ENCODE peak calls at places on chromosomes 1 and 21, in eight cellular contexts. One of them, this sample, is unnamed.

GRCh38 chr1:17909634-17910033 is 154.5 kb downstream of the ACTL8 start:
- DNase-seq in PC-9: no peak
- DNase-seq in GM23248: peak; percentile 46
- DNase-seq in lower lobe of right lung: no peak
- DNase-seq in left ventricle myocardium inferior: no peak
- DNase-seq in RWPE2: no peak
- DNase-seq in CD4-positive, CD25-positive, alpha-beta regulatory T cell: no peak
- DNase-seq in psoas muscle: no peak
- DNase-seq in this sample: no peak

GRCh38 chr1:78171736-78172590 is 126.2 kb downstream of the GIPC2 start:
- DNase-seq in PC-9: no peak
- DNase-seq in GM23248: peak; percentile 79
- DNase-seq in lower lobe of right lung: no peak
- DNase-seq in left ventricle myocardium inferior: no peak
- DNase-seq in RWPE2: no peak
- DNase-seq in CD4-positive, CD25-positive, alpha-beta regulatory T cell: no peak
- DNase-seq in psoas muscle: no peak
- DNase-seq in this sample: no peak

GRCh38 chr1:238451006-238451405 is 560.3 kb upstream of the ZP4 start:
- DNase-seq in PC-9: no peak
- DNase-seq in GM23248: no peak
- DNase-seq in lower lobe of right lung: no peak
- DNase-seq in left ventricle myocardium inferior: no peak
- DNase-seq in RWPE2: no peak
- DNase-seq in CD4-positive, CD25-positive, alpha-beta regulatory T cell: no peak
- DNase-seq in psoas muscle: no peak
- DNase-seq in this sample: no peak

GRCh38 chr1:159594581-159594980 is 7.0 kb downstream of the APCS start:
- DNase-seq in PC-9: no peak
- DNase-seq in GM23248: peak; percentile 5
- DNase-seq in lower lobe of right lung: no peak
- DNase-seq in left ventricle myocardium inferior: no peak
- DNase-seq in RWPE2: no peak
- DNase-seq in CD4-positive, CD25-positive, alpha-beta regulatory T cell: no peak
- DNase-seq in psoas muscle: no peak
- DNase-seq in this sample: no peak

GRCh38 chr1:50214764-50215163 is 106.0 kb downstream of the ELAVL4 start:
- DNase-seq in PC-9: no peak
- DNase-seq in GM23248: no peak
- DNase-seq in lower lobe of right lung: no peak
- DNase-seq in left ventricle myocardium inferior: no peak
- DNase-seq in RWPE2: no peak
- DNase-seq in CD4-positive, CD25-positive, alpha-beta regulatory T cell: no peak
- DNase-seq in psoas muscle: no peak
- DNase-seq in this sample: no peak

GRCh38 chr1:165411396-165411795 is 33.5 kb downstream of the RXRG start:
- DNase-seq in PC-9: no peak
- DNase-seq in GM23248: no peak
- DNase-seq in lower lobe of right lung: no peak
- DNase-seq in left ventricle myocardium inferior: no peak
- DNase-seq in RWPE2: no peak
- DNase-seq in CD4-positive, CD25-positive, alpha-beta regulatory T cell: no peak
- DNase-seq in psoas muscle: no peak
- DNase-seq in this sample: no peak

GRCh38 chr1:28889357-28889756 is 25.0 kb upstream of the EPB41 start:
- DNase-seq in PC-9: no peak
- DNase-seq in GM23248: no peak
- DNase-seq in lower lobe of right lung: no peak
- DNase-seq in left ventricle myocardium inferior: no peak
- DNase-seq in RWPE2: no peak
- DNase-seq in CD4-positive, CD25-positive, alpha-beta regulatory T cell: no peak
- DNase-seq in psoas muscle: no peak
- DNase-seq in this sample: no peak

GRCh38 chr1:81848880-81849500 is 48.3 kb downstream of the ADGRL2 start:
- DNase-seq in PC-9: no peak
- DNase-seq in GM23248: no peak
- DNase-seq in lower lobe of right lung: no peak
- DNase-seq in left ventricle myocardium inferior: no peak
- DNase-seq in RWPE2: no peak
- DNase-seq in CD4-positive, CD25-positive, alpha-beta regulatory T cell: no peak
- DNase-seq in psoas muscle: no peak
- DNase-seq in this sample: no peak

GRCh38 chr1:234601217-234602017 is 8.6 kb downstream of the IRF2BP2 start:
- DNase-seq in PC-9: no peak
- DNase-seq in GM23248: peak; percentile 77
- DNase-seq in lower lobe of right lung: no peak
- DNase-seq in left ventricle myocardium inferior: no peak
- DNase-seq in RWPE2: no peak
- DNase-seq in CD4-positive, CD25-positive, alpha-beta regulatory T cell: peak; percentile 74
- DNase-seq in psoas muscle: no peak
- DNase-seq in this sample: no peak

GRCh38 chr21:37845535-37845934 is 70.7 kb downstream of the KCNJ6 start:
- DNase-seq in PC-9: no peak
- DNase-seq in GM23248: no peak
- DNase-seq in lower lobe of right lung: no peak
- DNase-seq in left ventricle myocardium inferior: no peak
- DNase-seq in RWPE2: no peak
- DNase-seq in CD4-positive, CD25-positive, alpha-beta regulatory T cell: no peak
- DNase-seq in psoas muscle: no peak
- DNase-seq in this sample: no peak

GRCh38 chr1:184326278-184326677 is 60.6 kb upstream of the C1orf21 start:
- DNase-seq in PC-9: no peak
- DNase-seq in GM23248: no peak
- DNase-seq in lower lobe of right lung: no peak
- DNase-seq in left ventricle myocardium inferior: no peak
- DNase-seq in RWPE2: no peak
- DNase-seq in CD4-positive, CD25-positive, alpha-beta regulatory T cell: no peak
- DNase-seq in psoas muscle: no peak
- DNase-seq in this sample: no peak

GRCh38 chr1:12666141-12666735 is 22.4 kb downstream of the AADACL4 start:
- DNase-seq in PC-9: no peak
- DNase-seq in GM23248: no peak
- DNase-seq in lower lobe of right lung: no peak
- DNase-seq in left ventricle myocardium inferior: no peak
- DNase-seq in RWPE2: no peak
- DNase-seq in CD4-positive, CD25-positive, alpha-beta regulatory T cell: no peak
- DNase-seq in psoas muscle: no peak
- DNase-seq in this sample: no peak

GRCh38 chr1:157880621-157881020 is 39.0 kb upstream of the CD5L start:
- DNase-seq in PC-9: no peak
- DNase-seq in GM23248: peak; percentile 6
- DNase-seq in lower lobe of right lung: no peak
- DNase-seq in left ventricle myocardium inferior: no peak
- DNase-seq in RWPE2: no peak
- DNase-seq in CD4-positive, CD25-positive, alpha-beta regulatory T cell: no peak
- DNase-seq in psoas muscle: no peak
- DNase-seq in this sample: no peak

GRCh38 chr1:44268054-44268453 is 54.8 kb downstream of the DMAP1 start:
- DNase-seq in PC-9: no peak
- DNase-seq in GM23248: no peak
- DNase-seq in lower lobe of right lung: no peak
- DNase-seq in left ventricle myocardium inferior: no peak
- DNase-seq in RWPE2: no peak
- DNase-seq in CD4-positive, CD25-positive, alpha-beta regulatory T cell: no peak
- DNase-seq in psoas muscle: no peak
- DNase-seq in this sample: no peak

GRCh38 chr1:91502882-91503184 is 2.2 kb downstream of the CDC7 start:
- DNase-seq in PC-9: no peak
- DNase-seq in GM23248: peak; percentile 29
- DNase-seq in lower lobe of right lung: no peak
- DNase-seq in left ventricle myocardium inferior: no peak
- DNase-seq in RWPE2: no peak
- DNase-seq in CD4-positive, CD25-positive, alpha-beta regulatory T cell: no peak
- DNase-seq in psoas muscle: no peak
- DNase-seq in this sample: no peak

GRCh38 chr21:15494481-15494880 is 235.3 kb upstream of the USP25 start:
- DNase-seq in PC-9: no peak
- DNase-seq in GM23248: no peak
- DNase-seq in lower lobe of right lung: no peak
- DNase-seq in left ventricle myocardium inferior: no peak
- DNase-seq in RWPE2: no peak
- DNase-seq in CD4-positive, CD25-positive, alpha-beta regulatory T cell: no peak
- DNase-seq in psoas muscle: no peak
- DNase-seq in this sample: no peak

GRCh38 chr1:67719329-67720196 is 34.6 kb downstream of the GADD45A start:
- DNase-seq in PC-9: no peak
- DNase-seq in GM23248: no peak
- DNase-seq in lower lobe of right lung: no peak
- DNase-seq in left ventricle myocardium inferior: no peak
- DNase-seq in RWPE2: no peak
- DNase-seq in CD4-positive, CD25-positive, alpha-beta regulatory T cell: no peak
- DNase-seq in psoas muscle: no peak
- DNase-seq in this sample: no peak

GRCh38 chr1:24027838-24028468 is 47.8 kb upstream of the SRSF10 start:
- DNase-seq in PC-9: no peak
- DNase-seq in GM23248: peak; percentile 73
- DNase-seq in lower lobe of right lung: no peak
- DNase-seq in left ventricle myocardium inferior: no peak
- DNase-seq in RWPE2: no peak
- DNase-seq in CD4-positive, CD25-positive, alpha-beta regulatory T cell: peak; percentile 28
- DNase-seq in psoas muscle: no peak
- DNase-seq in this sample: no peak

GRCh38 chr1:47978486-47978885 is 18.7 kb downstream of the TRABD2B start:
- DNase-seq in PC-9: no peak
- DNase-seq in GM23248: peak; percentile 29
- DNase-seq in lower lobe of right lung: no peak
- DNase-seq in left ventricle myocardium inferior: no peak
- DNase-seq in RWPE2: no peak
- DNase-seq in CD4-positive, CD25-positive, alpha-beta regulatory T cell: no peak
- DNase-seq in psoas muscle: no peak
- DNase-seq in this sample: no peak

GRCh38 chr1:41455479-41456271 is 28.8 kb downstream of the EDN2 start:
- DNase-seq in PC-9: no peak
- DNase-seq in GM23248: peak; percentile 86
- DNase-seq in lower lobe of right lung: no peak
- DNase-seq in left ventricle myocardium inferior: peak; percentile 76
- DNase-seq in RWPE2: no peak
- DNase-seq in CD4-positive, CD25-positive, alpha-beta regulatory T cell: no peak
- DNase-seq in psoas muscle: no peak
- DNase-seq in this sample: no peak

GRCh38 chr1:37473431-37474050 is 839 bp upstream of the ZC3H12A start:
- DNase-seq in PC-9: no peak
- DNase-seq in GM23248: peak; percentile 31
- DNase-seq in lower lobe of right lung: no peak
- DNase-seq in left ventricle myocardium inferior: no peak
- DNase-seq in RWPE2: no peak
- DNase-seq in CD4-positive, CD25-positive, alpha-beta regulatory T cell: peak; percentile 60
- DNase-seq in psoas muscle: peak; percentile 15
- DNase-seq in this sample: no peak

GRCh38 chr1:2376261-2376741 is 15.1 kb downstream of the MORN1 start:
- DNase-seq in PC-9: no peak
- DNase-seq in GM23248: no peak
- DNase-seq in lower lobe of right lung: peak; percentile 42
- DNase-seq in left ventricle myocardium inferior: no peak
- DNase-seq in RWPE2: peak; percentile 58
- DNase-seq in CD4-positive, CD25-positive, alpha-beta regulatory T cell: no peak
- DNase-seq in psoas muscle: no peak
- DNase-seq in this sample: no peak

GRCh38 chr1:2376931-2377672 is 14.3 kb downstream of the MORN1 start:
- DNase-seq in PC-9: no peak
- DNase-seq in GM23248: no peak
- DNase-seq in lower lobe of right lung: peak; percentile 38
- DNase-seq in left ventricle myocardium inferior: no peak
- DNase-seq in RWPE2: peak; percentile 65
- DNase-seq in CD4-positive, CD25-positive, alpha-beta regulatory T cell: no peak
- DNase-seq in psoas muscle: no peak
- DNase-seq in this sample: no peak

GRCh38 chr1:2375246-2375922 is 16.0 kb downstream of the MORN1 start:
- DNase-seq in PC-9: no peak
- DNase-seq in GM23248: no peak
- DNase-seq in lower lobe of right lung: peak; percentile 35
- DNase-seq in left ventricle myocardium inferior: no peak
- DNase-seq in RWPE2: peak; percentile 44
- DNase-seq in CD4-positive, CD25-positive, alpha-beta regulatory T cell: no peak
- DNase-seq in psoas muscle: no peak
- DNase-seq in this sample: no peak

GRCh38 chr1:2374260-2375155 is 16.8 kb downstream of the MORN1 start:
- DNase-seq in PC-9: no peak
- DNase-seq in GM23248: no peak
- DNase-seq in lower lobe of right lung: peak; percentile 23
- DNase-seq in left ventricle myocardium inferior: no peak
- DNase-seq in RWPE2: peak; percentile 7
- DNase-seq in CD4-positive, CD25-positive, alpha-beta regulatory T cell: no peak
- DNase-seq in psoas muscle: no peak
- DNase-seq in this sample: no peak

GRCh38 chr1:2375923-2376260 is 15.5 kb downstream of the MORN1 start:
- DNase-seq in PC-9: no peak
- DNase-seq in GM23248: no peak
- DNase-seq in lower lobe of right lung: no peak
- DNase-seq in left ventricle myocardium inferior: no peak
- DNase-seq in RWPE2: peak; percentile 61
- DNase-seq in CD4-positive, CD25-positive, alpha-beta regulatory T cell: no peak
- DNase-seq in psoas muscle: no peak
- DNase-seq in this sample: no peak
- H3K27me3 ChIP-seq in PC-9: no peaks in the 10 kb centered on the region
- H3K27me3 ChIP-seq in GM23248: no peaks in the 10 kb centered on the region
- H3K27me3 ChIP-seq in lower lobe of right lung: no peaks in the 10 kb centered on the region
- H3K27me3 ChIP-seq in left ventricle myocardium inferior: no peaks in the 10 kb centered on the region
- H3K27me3 ChIP-seq in RWPE2: no peaks in the 10 kb centered on the region
- H3K27me3 ChIP-seq in CD4-positive, CD25-positive, alpha-beta regulatory T cell: no peaks in the 10 kb centered on the region
- H3K27me3 ChIP-seq in psoas muscle: no peaks in the 10 kb centered on the region
- H3K27me3 ChIP-seq in this sample: no peaks in the 10 kb centered on the region

GRCh38 chr1:89553195-89553584 is 28.6 kb downstream of the LRRC8B start:
- DNase-seq in PC-9: no peak
- DNase-seq in GM23248: no peak
- DNase-seq in lower lobe of right lung: no peak
- DNase-seq in left ventricle myocardium inferior: no peak
- DNase-seq in RWPE2: no peak
- DNase-seq in CD4-positive, CD25-positive, alpha-beta regulatory T cell: no peak
- DNase-seq in psoas muscle: no peak
- DNase-seq in this sample: no peak
- H3K4me3 ChIP-seq in PC-9: no peak overlapping the region
- H3K4me3 ChIP-seq in GM23248: peak overlapping the region; percentile 32
- H3K4me3 ChIP-seq in lower lobe of right lung: peak overlapping the region; percentile 31
- H3K4me3 ChIP-seq in left ventricle myocardium inferior: no peak overlapping the region
- H3K4me3 ChIP-seq in RWPE2: no peak overlapping the region
- H3K4me3 ChIP-seq in CD4-positive, CD25-positive, alpha-beta regulatory T cell: peak overlapping the region; percentile 59
- H3K4me3 ChIP-seq in psoas muscle: peak overlapping the region; percentile 5
- H3K4me3 ChIP-seq in this sample: no peak overlapping the region

DNA sequence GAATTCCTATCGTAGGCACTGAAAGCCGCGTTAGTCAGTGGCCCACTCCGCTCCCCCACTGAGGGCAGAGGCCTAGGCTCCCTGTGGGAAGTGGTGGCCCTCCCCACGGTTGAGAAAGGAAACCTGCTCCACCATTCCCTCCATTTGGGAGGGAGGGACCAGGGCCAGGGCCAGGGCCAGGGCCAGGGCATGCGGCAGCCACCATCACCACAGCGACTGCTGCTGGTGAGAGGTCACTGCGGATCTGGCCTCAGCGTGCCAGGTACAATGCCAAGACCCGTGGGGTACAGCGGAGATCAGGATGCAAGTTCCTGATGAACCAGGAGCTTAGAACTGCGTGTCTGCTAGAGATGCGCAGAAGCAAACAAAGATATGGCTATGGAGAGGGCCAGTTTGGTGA is 82.9 kb downstream of the KCNN3 start:
- DNase-seq in PC-9: no peak
- DNase-seq in GM23248: no peak
- DNase-seq in lower lobe of right lung: no peak
- DNase-seq in left ventricle myocardium inferior: no peak
- DNase-seq in RWPE2: no peak
- DNase-seq in CD4-positive, CD25-positive, alpha-beta regulatory T cell: no peak
- DNase-seq in psoas muscle: no peak
- DNase-seq in this sample: no peak
- H3K27ac ChIP-seq in PC-9: no peak overlapping the region
- H3K27ac ChIP-seq in GM23248: no peak overlapping the region
- H3K27ac ChIP-seq in lower lobe of right lung: no peak overlapping the region
- H3K27ac ChIP-seq in left ventricle myocardium inferior: no peak overlapping the region
- H3K27ac ChIP-seq in RWPE2: no peak overlapping the region
- H3K27ac ChIP-seq in CD4-positive, CD25-positive, alpha-beta regulatory T cell: no peak overlapping the region
- H3K27ac ChIP-seq in psoas muscle: no peak overlapping the region
- H3K27ac ChIP-seq in this sample: no peak overlapping the region

GRCh38 chr1:2014181-2014580 is 5.0 kb upstream of the GABRD start:
- DNase-seq in PC-9: no peak
- DNase-seq in GM23248: no peak
- DNase-seq in lower lobe of right lung: no peak
- DNase-seq in left ventricle myocardium inferior: no peak
- DNase-seq in RWPE2: no peak
- DNase-seq in CD4-positive, CD25-positive, alpha-beta regulatory T cell: no peak
- DNase-seq in psoas muscle: no peak
- DNase-seq in this sample: no peak
- H3K27me3 ChIP-seq in PC-9: peaks cover 85% of the 10 kb centered on the region
- H3K27me3 ChIP-seq in GM23248: peaks cover 79% of the 10 kb centered on the region
- H3K27me3 ChIP-seq in lower lobe of right lung: peaks cover 26% of the 10 kb centered on the region
- H3K27me3 ChIP-seq in left ventricle myocardium inferior: peaks cover 94% of the 10 kb centered on the region
- H3K27me3 ChIP-seq in RWPE2: peaks cover 14% of the 10 kb centered on the region
- H3K27me3 ChIP-seq in CD4-positive, CD25-positive, alpha-beta regulatory T cell: peaks cover 4% of the 10 kb centered on the region
- H3K27me3 ChIP-seq in psoas muscle: peaks cover 82% of the 10 kb centered on the region
- H3K27me3 ChIP-seq in this sample: peaks cover 73% of the 10 kb centered on the region